ENCODE peak calls at places on chromosomes 4 and X, in six cellular contexts. One of them, this sample, is unnamed.

GRCh38 chrX:16839852-16840460 is 30.2 kb downstream of the RBBP7 start:
- DNase-seq in cardiac muscle cell: peak
- DNase-seq in OCI-LY7: no peak
- DNase-seq in colonic mucosa: no peak
- DNase-seq in uterus: peak
- DNase-seq in neuronal stem cell: no peak
- DNase-seq in this sample: peak

GRCh38 chr4:165874072-165874798 is 1.2 kb downstream of the TLL1 start:
- DNase-seq in uterus: no peak
- DNase-seq in OCI-LY7: no peak
- DNase-seq in cardiac muscle cell: peak
- DNase-seq in neuronal stem cell: peak
- DNase-seq in colonic mucosa: no peak
- DNase-seq in this sample: peak

GRCh38 chr4:77015390-77015789 is 60.4 kb downstream of the CCNI start:
- DNase-seq in neuronal stem cell: no peak
- DNase-seq in OCI-LY7: no peak
- DNase-seq in uterus: no peak
- DNase-seq in colonic mucosa: no peak
- DNase-seq in cardiac muscle cell: no peak
- DNase-seq in this sample: no peak

GRCh38 chr4:187606581-187606980 is 389.0 kb upstream of the ZFP42 start:
- DNase-seq in cardiac muscle cell: peak
- DNase-seq in uterus: no peak
- DNase-seq in OCI-LY7: peak
- DNase-seq in neuronal stem cell: peak
- DNase-seq in colonic mucosa: peak
- DNase-seq in this sample: peak

GRCh38 chr4:13535118-13535517 is 9.2 kb downstream of the NKX3-2 start:
- DNase-seq in uterus: no peak
- DNase-seq in OCI-LY7: no peak
- DNase-seq in neuronal stem cell: no peak
- DNase-seq in colonic mucosa: no peak
- DNase-seq in cardiac muscle cell: no peak
- DNase-seq in this sample: peak

GRCh38 chr4:100430441-100430840 is 87.4 kb downstream of the EMCN start:
- DNase-seq in uterus: no peak
- DNase-seq in OCI-LY7: no peak
- DNase-seq in colonic mucosa: no peak
- DNase-seq in cardiac muscle cell: no peak
- DNase-seq in neuronal stem cell: no peak
- DNase-seq in this sample: no peak

GRCh38 chr4:25351777-25352421 is 25.2 kb upstream of the ANAPC4 start:
- DNase-seq in colonic mucosa: no peak
- DNase-seq in uterus: no peak
- DNase-seq in neuronal stem cell: no peak
- DNase-seq in cardiac muscle cell: no peak
- DNase-seq in OCI-LY7: no peak
- DNase-seq in this sample: no peak

GRCh38 chr4:48594185-48594584 is 104.1 kb downstream of the ZAR1 start:
- DNase-seq in uterus: no peak
- DNase-seq in neuronal stem cell: peak
- DNase-seq in cardiac muscle cell: no peak
- DNase-seq in OCI-LY7: no peak
- DNase-seq in colonic mucosa: no peak
- DNase-seq in this sample: peak

GRCh38 chrX:103685396-103685795 is 1.1 kb downstream of the MORF4L2 start:
- DNase-seq in colonic mucosa: no peak
- DNase-seq in uterus: no peak
- DNase-seq in OCI-LY7: peak
- DNase-seq in cardiac muscle cell: no peak
- DNase-seq in neuronal stem cell: no peak
- DNase-seq in this sample: no peak

DNA sequence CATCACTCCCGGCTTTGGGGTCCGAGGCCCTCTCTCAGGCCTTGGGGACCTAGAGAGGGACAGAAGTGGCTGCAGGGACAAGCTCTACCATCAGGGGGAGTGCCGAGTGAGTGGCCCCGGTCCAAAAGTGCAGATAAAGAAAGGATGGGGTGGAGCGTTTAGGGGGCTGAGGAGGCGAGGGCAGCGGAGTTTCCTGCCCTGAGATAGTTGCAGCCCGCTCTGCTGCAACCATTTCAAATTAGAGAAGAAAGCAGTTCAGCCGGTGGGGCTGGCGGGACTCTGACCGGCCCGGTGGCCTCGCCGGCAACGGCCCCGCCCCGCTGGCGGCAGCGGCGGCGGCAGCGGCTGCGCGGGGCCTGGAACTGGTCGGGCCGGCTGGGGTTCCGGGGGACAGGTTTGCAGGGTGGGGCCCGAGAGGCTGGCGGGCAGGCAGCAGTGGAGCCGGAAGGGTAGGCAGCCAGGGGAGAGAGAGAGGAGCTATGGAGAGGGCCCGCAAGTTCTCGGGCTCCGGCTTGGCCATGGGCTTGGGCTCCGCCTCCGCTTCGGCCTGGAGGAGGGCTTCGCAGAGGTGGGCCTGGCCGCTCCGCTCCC is 7.6 kb downstream of the DLG3 start:
- DNase-seq in neuronal stem cell: no peak
- DNase-seq in OCI-LY7: peak
- DNase-seq in colonic mucosa: peak
- DNase-seq in uterus: peak
- DNase-seq in cardiac muscle cell: peak
- DNase-seq in this sample: peak
- H3K27ac ChIP-seq in neuronal stem cell: no peak
- H3K27ac ChIP-seq in OCI-LY7: no peak
- H3K27ac ChIP-seq in colonic mucosa: peak
- H3K27ac ChIP-seq in uterus: peak
- H3K27ac ChIP-seq in cardiac muscle cell: no peak
- H3K27ac ChIP-seq in this sample: no peak

GRCh38 chr4:183155450-183156184 is 56.6 kb downstream of the WWC2 start:
- DNase-seq in neuronal stem cell: no peak
- DNase-seq in uterus: no peak
- DNase-seq in cardiac muscle cell: no peak
- DNase-seq in colonic mucosa: no peak
- DNase-seq in OCI-LY7: no peak
- DNase-seq in this sample: no peak
- H3K27ac ChIP-seq in neuronal stem cell: no peak
- H3K27ac ChIP-seq in uterus: no peak
- H3K27ac ChIP-seq in cardiac muscle cell: peak
- H3K27ac ChIP-seq in colonic mucosa: no peak
- H3K27ac ChIP-seq in OCI-LY7: no peak
- H3K27ac ChIP-seq in this sample: no peak

DNA sequence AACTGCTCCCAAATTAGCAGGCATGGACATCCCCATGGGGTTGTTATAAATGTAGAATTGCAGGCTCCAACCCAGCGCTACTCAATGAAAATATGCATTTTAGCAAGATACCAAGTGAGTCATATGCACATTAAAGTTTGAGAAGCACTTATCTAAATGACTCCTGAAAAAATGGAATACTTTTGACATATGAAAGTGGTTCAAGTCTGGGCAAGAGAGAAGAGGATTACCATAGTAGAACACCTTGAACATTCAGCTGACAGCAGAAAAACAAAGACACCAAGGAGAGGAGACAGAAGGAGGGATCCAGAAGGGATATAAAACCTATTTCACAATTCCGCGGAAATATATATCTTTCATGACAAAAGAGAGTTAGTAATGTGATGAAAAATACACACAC is 63.2 kb upstream of the CT83 start:
- DNase-seq in colonic mucosa: no peak
- DNase-seq in neuronal stem cell: no peak
- DNase-seq in OCI-LY7: no peak
- DNase-seq in cardiac muscle cell: no peak
- DNase-seq in uterus: no peak
- DNase-seq in this sample: no peak
- H3K27ac ChIP-seq in colonic mucosa: no peak
- H3K27ac ChIP-seq in neuronal stem cell: no peak
- H3K27ac ChIP-seq in OCI-LY7: no peak
- H3K27ac ChIP-seq in cardiac muscle cell: no peak
- H3K27ac ChIP-seq in uterus: no peak
- H3K27ac ChIP-seq in this sample: no peak

GRCh38 chr4:42656986-42657792 is at the start of gene ATP8A1:
- DNase-seq in OCI-LY7: peak
- DNase-seq in cardiac muscle cell: peak
- DNase-seq in neuronal stem cell: peak
- DNase-seq in uterus: peak
- DNase-seq in colonic mucosa: peak
- DNase-seq in this sample: peak

GRCh38 chr4:42654606-42655005 is 2.3 kb downstream of the ATP8A1 start:
- DNase-seq in uterus: no peak
- DNase-seq in cardiac muscle cell: no peak
- DNase-seq in colonic mucosa: no peak
- DNase-seq in neuronal stem cell: no peak
- DNase-seq in OCI-LY7: no peak
- DNase-seq in this sample: no peak

GRCh38 chr4:42656736-42656985 is 244 bp downstream of the ATP8A1 start:
- DNase-seq in cardiac muscle cell: no peak
- DNase-seq in neuronal stem cell: no peak
- DNase-seq in uterus: no peak
- DNase-seq in colonic mucosa: no peak
- DNase-seq in OCI-LY7: no peak
- DNase-seq in this sample: no peak

GRCh38 chr4:42655248-42655647 is 1.7 kb downstream of the ATP8A1 start:
- DNase-seq in cardiac muscle cell: no peak
- DNase-seq in colonic mucosa: no peak
- DNase-seq in neuronal stem cell: no peak
- DNase-seq in uterus: no peak
- DNase-seq in OCI-LY7: no peak
- DNase-seq in this sample: no peak

GRCh38 chr4:42655921-42656735 is 777 bp downstream of the ATP8A1 start:
- DNase-seq in uterus: peak
- DNase-seq in neuronal stem cell: peak
- DNase-seq in OCI-LY7: peak
- DNase-seq in cardiac muscle cell: peak
- DNase-seq in colonic mucosa: peak
- DNase-seq in this sample: peak
- H3K27ac ChIP-seq in uterus: peak
- H3K27ac ChIP-seq in neuronal stem cell: no peak
- H3K27ac ChIP-seq in OCI-LY7: peak
- H3K27ac ChIP-seq in cardiac muscle cell: no peak
- H3K27ac ChIP-seq in colonic mucosa: peak
- H3K27ac ChIP-seq in this sample: peak

GRCh38 chr4:182280439-182281111 is 37.4 kb downstream of the TENM3 start:
- DNase-seq in neuronal stem cell: no peak
- DNase-seq in colonic mucosa: no peak
- DNase-seq in cardiac muscle cell: peak
- DNase-seq in uterus: no peak
- DNase-seq in OCI-LY7: no peak
- DNase-seq in this sample: no peak

GRCh38 chr4:182278729-182279128 is 35.5 kb downstream of the TENM3 start:
- DNase-seq in cardiac muscle cell: no peak
- DNase-seq in OCI-LY7: no peak
- DNase-seq in colonic mucosa: no peak
- DNase-seq in uterus: no peak
- DNase-seq in neuronal stem cell: no peak
- DNase-seq in this sample: no peak

GRCh38 chr4:182276214-182277109 is 33.3 kb downstream of the TENM3 start:
- DNase-seq in neuronal stem cell: no peak
- DNase-seq in cardiac muscle cell: peak
- DNase-seq in colonic mucosa: no peak
- DNase-seq in uterus: no peak
- DNase-seq in OCI-LY7: no peak
- DNase-seq in this sample: no peak

GRCh38 chr4:182273191-182273935 is 30.2 kb downstream of the TENM3 start:
- DNase-seq in neuronal stem cell: peak
- DNase-seq in cardiac muscle cell: no peak
- DNase-seq in OCI-LY7: no peak
- DNase-seq in uterus: no peak
- DNase-seq in colonic mucosa: no peak
- DNase-seq in this sample: no peak

GRCh38 chr4:182277402-182277801 is 34.2 kb downstream of the TENM3 start:
- DNase-seq in colonic mucosa: no peak
- DNase-seq in neuronal stem cell: no peak
- DNase-seq in OCI-LY7: no peak
- DNase-seq in cardiac muscle cell: no peak
- DNase-seq in uterus: no peak
- DNase-seq in this sample: no peak
- H3K27ac ChIP-seq in colonic mucosa: no peak
- H3K27ac ChIP-seq in neuronal stem cell: no peak
- H3K27ac ChIP-seq in OCI-LY7: no peak
- H3K27ac ChIP-seq in cardiac muscle cell: no peak
- H3K27ac ChIP-seq in uterus: no peak
- H3K27ac ChIP-seq in this sample: no peak

GRCh38 chr4:150782921-150783320 is 201.0 kb downstream of the MAB21L2 start:
- DNase-seq in cardiac muscle cell: no peak
- DNase-seq in OCI-LY7: no peak
- DNase-seq in neuronal stem cell: no peak
- DNase-seq in uterus: no peak
- DNase-seq in colonic mucosa: no peak
- DNase-seq in this sample: peak
- H3K27ac ChIP-seq in cardiac muscle cell: no peak
- H3K27ac ChIP-seq in OCI-LY7: no peak
- H3K27ac ChIP-seq in neuronal stem cell: no peak
- H3K27ac ChIP-seq in uterus: no peak
- H3K27ac ChIP-seq in colonic mucosa: no peak
- H3K27ac ChIP-seq in this sample: peak

GRCh38 chr4:124722069-124722468 is 9.5 kb upstream of the ANKRD50 start:
- DNase-seq in colonic mucosa: no peak
- DNase-seq in neuronal stem cell: no peak
- DNase-seq in uterus: no peak
- DNase-seq in OCI-LY7: no peak
- DNase-seq in cardiac muscle cell: no peak
- DNase-seq in this sample: no peak

GRCh38 chr4:124726269-124726668 is 13.7 kb upstream of the ANKRD50 start:
- DNase-seq in colonic mucosa: no peak
- DNase-seq in cardiac muscle cell: no peak
- DNase-seq in uterus: no peak
- DNase-seq in OCI-LY7: no peak
- DNase-seq in neuronal stem cell: no peak
- DNase-seq in this sample: no peak

GRCh38 chr4:124727331-124727730 is 14.8 kb upstream of the ANKRD50 start:
- DNase-seq in cardiac muscle cell: no peak
- DNase-seq in OCI-LY7: no peak
- DNase-seq in colonic mucosa: no peak
- DNase-seq in neuronal stem cell: no peak
- DNase-seq in uterus: no peak
- DNase-seq in this sample: no peak
- H3K27ac ChIP-seq in cardiac muscle cell: no peak
- H3K27ac ChIP-seq in OCI-LY7: no peak
- H3K27ac ChIP-seq in colonic mucosa: no peak
- H3K27ac ChIP-seq in neuronal stem cell: no peak
- H3K27ac ChIP-seq in uterus: no peak
- H3K27ac ChIP-seq in this sample: no peak

DNA sequence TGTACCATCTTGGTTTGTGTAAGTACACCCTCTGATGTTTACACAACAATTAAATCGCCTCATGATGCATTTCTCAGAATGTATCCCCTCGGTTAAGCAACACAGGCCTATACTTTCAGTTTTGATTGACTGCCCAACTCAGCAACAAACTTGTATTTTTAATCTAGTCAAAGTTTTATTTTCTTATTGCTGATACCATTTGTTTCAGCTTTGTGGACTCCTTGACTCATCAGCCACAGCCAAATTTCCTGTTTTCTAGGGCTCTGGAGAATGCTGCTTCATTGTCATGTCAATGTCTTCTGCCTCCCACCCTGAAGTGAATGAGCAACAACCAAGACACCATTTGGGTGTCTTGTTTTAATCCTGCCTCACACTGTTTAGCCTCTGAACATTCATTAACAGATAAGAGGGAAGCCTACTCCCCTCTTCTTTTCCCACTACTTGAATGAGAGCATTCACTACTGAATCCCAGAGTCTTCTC is 14.0 kb downstream of the BBS12 start:
- DNase-seq in colonic mucosa: no peak
- DNase-seq in uterus: no peak
- DNase-seq in neuronal stem cell: no peak
- DNase-seq in cardiac muscle cell: no peak
- DNase-seq in OCI-LY7: no peak
- DNase-seq in this sample: no peak
- H3K27ac ChIP-seq in colonic mucosa: no peak
- H3K27ac ChIP-seq in uterus: no peak
- H3K27ac ChIP-seq in neuronal stem cell: no peak
- H3K27ac ChIP-seq in cardiac muscle cell: no peak
- H3K27ac ChIP-seq in OCI-LY7: no peak
- H3K27ac ChIP-seq in this sample: no peak